ENCODE peak calls at places on chromosomes 11 and 22, in four cellular contexts. One of them, this sample, is unnamed.
A peak's percentile ranks its signal among the peaks of the same experiment; 100 is the strongest.

GRCh38 chr11:119367661-119368120 is 13.8 kb downstream of the USP2 start:
- DNase-seq in gastrocnemius medialis: no peak
- DNase-seq in natural killer cell: no peak
- DNase-seq in fibroblast of mammary gland: peak; percentile 60
- DNase-seq in this sample: no peak

GRCh38 chr22:24518228-24518627 is 23.1 kb downstream of the UPB1 start:
- DNase-seq in natural killer cell: no peak
- DNase-seq in gastrocnemius medialis: no peak
- DNase-seq in fibroblast of mammary gland: no peak
- DNase-seq in this sample: no peak

GRCh38 chr11:45144126-45145082 is 2.0 kb upstream of the PRDM11 start:
- DNase-seq in fibroblast of mammary gland: no peak
- DNase-seq in gastrocnemius medialis: no peak
- DNase-seq in natural killer cell: peak; percentile 4
- DNase-seq in this sample: no peak

GRCh38 chr11:61534025-61534900 is 25.7 kb downstream of the LRRC10B start:
- DNase-seq in fibroblast of mammary gland: no peak
- DNase-seq in gastrocnemius medialis: no peak
- DNase-seq in natural killer cell: no peak
- DNase-seq in this sample: no peak

GRCh38 chr11:12137005-12137690 is 26.8 kb downstream of the MICAL2 start:
- DNase-seq in natural killer cell: no peak
- DNase-seq in fibroblast of mammary gland: no peak
- DNase-seq in gastrocnemius medialis: no peak
- DNase-seq in this sample: no peak

GRCh38 chr11:44564653-44565007 is 833 bp upstream of the CD82 start:
- DNase-seq in gastrocnemius medialis: peak; percentile 91
- DNase-seq in fibroblast of mammary gland: peak; percentile 92
- DNase-seq in natural killer cell: no peak
- DNase-seq in this sample: peak; percentile 82

GRCh38 chr11:57387284-57388030 is 3.0 kb downstream of the PRG2 start:
- DNase-seq in fibroblast of mammary gland: peak; percentile 21
- DNase-seq in gastrocnemius medialis: no peak
- DNase-seq in natural killer cell: no peak
- DNase-seq in this sample: peak; percentile 17

GRCh38 chr11:38481391-38481790 is 1883.4 kb upstream of the RAG2 start:
- DNase-seq in gastrocnemius medialis: no peak
- DNase-seq in natural killer cell: no peak
- DNase-seq in fibroblast of mammary gland: no peak
- DNase-seq in this sample: no peak

GRCh38 chr11:63920126-63920869 is 3.3 kb upstream of the RCOR2 start:
- DNase-seq in gastrocnemius medialis: no peak
- DNase-seq in fibroblast of mammary gland: no peak
- DNase-seq in natural killer cell: no peak
- DNase-seq in this sample: peak; percentile 23

GRCh38 chr22:50201191-50202129 is 649 bp downstream of the SELENOO start:
- DNase-seq in natural killer cell: no peak
- DNase-seq in gastrocnemius medialis: no peak
- DNase-seq in fibroblast of mammary gland: no peak
- DNase-seq in this sample: no peak

GRCh38 chr22:48882636-48883200 is 945.0 kb downstream of the BRD1 start:
- DNase-seq in natural killer cell: no peak
- DNase-seq in gastrocnemius medialis: no peak
- DNase-seq in fibroblast of mammary gland: no peak
- DNase-seq in this sample: no peak

GRCh38 chr11:269146-269890 is 8.9 kb upstream of the NLRP6 start:
- DNase-seq in gastrocnemius medialis: no peak
- DNase-seq in natural killer cell: peak; percentile 60
- DNase-seq in fibroblast of mammary gland: peak; percentile 10
- DNase-seq in this sample: no peak

GRCh38 chr11:11574373-11574772 is 47.4 kb downstream of the GALNT18 start:
- DNase-seq in gastrocnemius medialis: no peak
- DNase-seq in natural killer cell: no peak
- DNase-seq in fibroblast of mammary gland: no peak
- DNase-seq in this sample: no peak

GRCh38 chr11:43503417-43503816 is 144.7 kb downstream of the TTC17 start:
- DNase-seq in fibroblast of mammary gland: no peak
- DNase-seq in gastrocnemius medialis: no peak
- DNase-seq in natural killer cell: no peak
- DNase-seq in this sample: no peak
- TF ChIP-seq CTCF in fibroblast of mammary gland: no peak
- TF ChIP-seq CTCF in gastrocnemius medialis: no peak
- TF ChIP-seq CTCF in natural killer cell: no peak
- TF ChIP-seq CTCF in this sample: peak; percentile 22

DNA sequence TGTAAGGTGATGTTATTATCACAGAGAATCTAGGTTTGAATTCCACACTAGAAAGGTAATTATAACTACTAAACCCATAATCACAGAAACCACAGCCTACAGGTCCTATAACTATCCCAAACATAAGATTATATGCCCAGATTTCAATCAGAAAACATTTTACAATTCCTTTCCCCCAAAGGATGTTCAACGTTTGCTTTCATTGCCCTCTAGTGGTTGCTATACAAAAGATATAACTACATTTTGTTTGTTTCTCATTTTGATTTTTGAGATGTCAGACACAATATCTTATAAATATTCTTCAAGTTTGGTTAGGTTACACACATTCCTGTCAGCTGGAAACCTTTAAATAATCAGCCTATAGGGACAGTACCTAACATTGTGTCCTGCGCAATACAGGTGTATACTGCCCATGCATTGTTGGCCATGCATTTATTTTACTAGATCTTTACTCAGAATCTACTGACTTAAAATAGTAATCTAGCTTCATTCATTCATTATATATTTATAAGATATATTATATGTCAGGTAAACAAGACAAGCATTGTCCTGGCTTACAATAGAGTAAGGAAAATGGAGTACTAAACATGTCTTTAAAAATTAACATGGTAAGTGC is 530.5 kb upstream of the CCDC90B start:
- DNase-seq in fibroblast of mammary gland: peak; percentile 30
- DNase-seq in gastrocnemius medialis: no peak
- DNase-seq in natural killer cell: no peak
- DNase-seq in this sample: peak; percentile 29
- TF ChIP-seq CTCF in fibroblast of mammary gland: peak; percentile 62
- TF ChIP-seq CTCF in gastrocnemius medialis: peak; percentile 33
- TF ChIP-seq CTCF in natural killer cell: peak; percentile 17
- TF ChIP-seq CTCF in this sample: peak; percentile 49

GRCh38 chr11:75351541-75352416 is at the start of gene ARRB1:
- DNase-seq in fibroblast of mammary gland: no peak
- DNase-seq in gastrocnemius medialis: no peak
- DNase-seq in natural killer cell: peak; percentile 61
- DNase-seq in this sample: peak; percentile 62
- TF ChIP-seq CTCF in fibroblast of mammary gland: no peak
- TF ChIP-seq CTCF in gastrocnemius medialis: no peak
- TF ChIP-seq CTCF in natural killer cell: no peak
- TF ChIP-seq CTCF in this sample: no peak

GRCh38 chr22:35470903-35471321 is 69.7 kb upstream of the RASD2 start:
- DNase-seq in natural killer cell: no peak
- DNase-seq in fibroblast of mammary gland: peak; percentile 31
- DNase-seq in gastrocnemius medialis: no peak
- DNase-seq in this sample: no peak
- TF ChIP-seq CTCF in natural killer cell: no peak
- TF ChIP-seq CTCF in fibroblast of mammary gland: peak; percentile 6
- TF ChIP-seq CTCF in gastrocnemius medialis: no peak
- TF ChIP-seq CTCF in this sample: no peak

GRCh38 chr22:18987765-18988164 is 51.7 kb upstream of the PRODH start:
- DNase-seq in fibroblast of mammary gland: peak; percentile 2
- DNase-seq in gastrocnemius medialis: no peak
- DNase-seq in natural killer cell: no peak
- DNase-seq in this sample: no peak
- TF ChIP-seq CTCF in fibroblast of mammary gland: peak; percentile 32
- TF ChIP-seq CTCF in gastrocnemius medialis: no peak
- TF ChIP-seq CTCF in natural killer cell: no peak
- TF ChIP-seq CTCF in this sample: peak; percentile 31